ENCODE peak calls at places on chromosomes 7 and 10, in eight cellular contexts. V is lower lobe of right lung; D is CD8-positive, alpha-beta memory T cell; G is transverse colon; Y is stomach; U is adipocyte; H is A549; A is neuronal stem cell. E is an unnamed sample.

GRCh38 chr10:11516419-11516721 is 95.1 kb downstream of the USP6NL start:
- DNase-seq in V (no peak), D (no peak), G (no peak), Y (no peak), U (peak; percentile 7), H (no peak), A (no peak), E (no peak)

GRCh38 chr7:148304456-148304855 is 286.1 kb upstream of the C7orf33 start:
- DNase-seq in V (no peak), D (no peak), G (peak; percentile 21), Y (no peak), U (no peak), H (no peak), A (no peak), E (no peak)

GRCh38 chr10:126397640-126398382 is 9.5 kb upstream of the ADAM12 start:
- DNase-seq in V (no peak), D (no peak), G (no peak), Y (no peak), U (peak; percentile 88), H (peak; percentile 58), A (no peak), E (no peak)

GRCh38 chr10:29470355-29470705 is 164.4 kb downstream of the SVIL start:
- DNase-seq in V (no peak), D (no peak), G (no peak), Y (no peak), U (peak; percentile 16), H (peak; percentile 21), A (peak; percentile 30), E (no peak)

GRCh38 chr7:9149499-9150082 is 716.2 kb downstream of the NXPH1 start:
- DNase-seq in V (no peak), D (no peak), G (no peak), Y (no peak), U (no peak), H (no peak), A (no peak), E (no peak)

GRCh38 chr10:88401671-88402347 is 181.3 kb downstream of the RNLS start:
- DNase-seq in V (no peak), D (no peak), G (no peak), Y (no peak), U (peak; percentile 56), H (no peak), A (no peak), E (no peak)

GRCh38 chr10:61901829-61902447 is 439 bp downstream of the ARID5B start:
- DNase-seq in V (no peak), D (no peak), G (peak; percentile 41), Y (no peak), U (peak; percentile 64), H (peak; percentile 51), A (peak; percentile 39), E (no peak)

GRCh38 chr7:28784166-28784870 is 173.8 kb downstream of the TRIL start:
- DNase-seq in V (no peak), D (no peak), G (no peak), Y (no peak), U (no peak), H (no peak), A (no peak), E (no peak)

GRCh38 chr7:2224934-2225333 is 7.8 kb downstream of the MAD1L1 start:
- DNase-seq in V (peak; percentile 76), D (no peak), G (no peak), Y (no peak), U (no peak), H (no peak), A (no peak), E (peak; percentile 96)

GRCh38 chr10:97222346-97222961 is 36.7 kb upstream of the SLIT1 start:
- DNase-seq in V (no peak), D (no peak), G (no peak), Y (no peak), U (no peak), H (no peak), A (peak; percentile 54), E (no peak)

GRCh38 chr7:31443457-31443856 is 70.4 kb upstream of the ITPRID1 start:
- DNase-seq in V (no peak), D (no peak), G (no peak), Y (no peak), U (peak; percentile 85), H (peak; percentile 60), A (peak; percentile 45), E (no peak)

GRCh38 chr10:100364147-100364546 is 17.1 kb downstream of the SCD start:
- DNase-seq in V (no peak), D (no peak), G (no peak), Y (no peak), U (no peak), H (no peak), A (no peak), E (no peak)

GRCh38 chr10:33653584-33654367 is 319.3 kb upstream of the NRP1 start:
- DNase-seq in V (no peak), D (no peak), G (no peak), Y (no peak), U (peak; percentile 44), H (no peak), A (no peak), E (no peak)

GRCh38 chr10:1402821-1403507 is 334.4 kb downstream of the ADARB2 start:
- DNase-seq in V (no peak), D (no peak), G (no peak), Y (peak; percentile 17), U (no peak), H (no peak), A (no peak), E (no peak)

GRCh38 chr10:93503075-93503474 is 6.7 kb downstream of the CEP55 start:
- DNase-seq in V (no peak), D (no peak), G (no peak), Y (no peak), U (no peak), H (no peak), A (no peak), E (no peak)

GRCh38 chr7:48139461-48139860 is 31.8 kb upstream of the ABCA13 start:
- DNase-seq in V (no peak), D (no peak), G (peak; percentile 14), Y (no peak), U (peak; percentile 63), H (peak; percentile 16), A (no peak), E (no peak)

GRCh38 chr7:101121996-101122932 is 4.6 kb upstream of the SERPINE1 start:
- DNase-seq in V (peak; percentile 58), D (no peak), G (peak; percentile 65), Y (peak; percentile 40), U (peak; percentile 97), H (peak; percentile 89), A (no peak), E (peak; percentile 33)

GRCh38 chr10:125129076-125129458 is 31.3 kb downstream of the CTBP2 start:
- DNase-seq in V (no peak), D (no peak), G (no peak), Y (no peak), U (no peak), H (no peak), A (no peak), E (no peak)

GRCh38 chr10:125127110-125127509 is 33.3 kb downstream of the CTBP2 start:
- DNase-seq in V (no peak), D (no peak), G (no peak), Y (no peak), U (no peak), H (no peak), A (no peak), E (peak; percentile 26)

GRCh38 chr10:125127986-125128385 is 32.4 kb downstream of the CTBP2 start:
- DNase-seq in V (no peak), D (no peak), G (no peak), Y (no peak), U (no peak), H (no peak), A (no peak), E (no peak)

GRCh38 chr10:125130260-125130659 is 30.1 kb downstream of the CTBP2 start:
- DNase-seq in V (no peak), D (no peak), G (no peak), Y (no peak), U (no peak), H (no peak), A (no peak), E (no peak)

GRCh38 chr10:125128397-125129075 is 31.8 kb downstream of the CTBP2 start:
- DNase-seq in V (no peak), D (no peak), G (no peak), Y (no peak), U (no peak), H (no peak), A (no peak), E (no peak)
- H3K4me1 ChIP-seq in V (peaks cover 34% of the 10 kb centered on the region), D (no peaks in the 10 kb centered on the region), G (peaks cover 16% of the 10 kb centered on the region), Y (peaks cover 27% of the 10 kb centered on the region), U (peaks cover 18% of the 10 kb centered on the region), H (peaks cover 47% of the 10 kb centered on the region), A (peaks cover 19% of the 10 kb centered on the region), E (peaks cover 36% of the 10 kb centered on the region)

GRCh38 chr10:110274072-110274627 is 30.6 kb downstream of the SMNDC1 start:
- DNase-seq in V (no peak), D (no peak), G (no peak), Y (no peak), U (no peak), H (no peak), A (no peak), E (no peak)

GRCh38 chr10:110275140-110275729 is 29.5 kb downstream of the SMNDC1 start:
- DNase-seq in V (no peak), D (no peak), G (no peak), Y (no peak), U (no peak), H (no peak), A (no peak), E (no peak)

GRCh38 chr10:110276603-110277002 is 28.1 kb downstream of the SMNDC1 start:
- DNase-seq in V (no peak), D (no peak), G (no peak), Y (no peak), U (no peak), H (no peak), A (no peak), E (no peak)

GRCh38 chr10:110274629-110275028 is 30.1 kb downstream of the SMNDC1 start:
- DNase-seq in V (no peak), D (no peak), G (no peak), Y (no peak), U (no peak), H (no peak), A (no peak), E (no peak)

DNA sequence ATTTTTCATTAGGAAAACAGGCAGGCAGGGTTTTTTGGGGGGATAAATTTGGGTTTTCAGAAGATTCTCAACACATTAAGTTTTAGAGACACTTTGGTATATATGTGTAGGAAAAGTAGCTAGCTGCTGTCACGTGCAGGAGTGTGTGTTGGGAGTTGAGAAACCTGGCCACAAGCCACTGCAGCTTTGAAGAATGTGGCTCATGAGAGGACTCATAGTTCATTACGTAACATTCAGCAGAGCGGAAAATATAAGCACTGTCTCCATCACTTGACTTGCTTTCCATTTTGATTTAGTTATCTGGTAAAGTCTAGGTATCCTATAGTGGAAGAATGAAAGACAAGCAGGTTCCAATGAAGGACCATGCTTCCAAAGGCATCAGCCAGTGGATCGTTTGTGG is 31.2 kb downstream of the SMNDC1 start:
- DNase-seq in V (peak; percentile 78), D (no peak), G (peak; percentile 56), Y (peak; percentile 74), U (peak; percentile 67), H (no peak), A (no peak), E (peak; percentile 92)
- H3K4me1 ChIP-seq in V (peaks cover 34% of the 10 kb centered on the region), D (peaks cover 26% of the 10 kb centered on the region), G (peaks cover 27% of the 10 kb centered on the region), Y (peaks cover 7% of the 10 kb centered on the region), U (peaks cover 30% of the 10 kb centered on the region), H (no peaks in the 10 kb centered on the region), A (peaks cover 1% of the 10 kb centered on the region), E (peaks cover 60% of the 10 kb centered on the region)

GRCh38 chr7:98286093-98286525 is 4.6 kb downstream of the BRI3 start:
- DNase-seq in V (peak; percentile 80), D (no peak), G (peak; percentile 53), Y (peak; percentile 62), U (peak; percentile 85), H (no peak), A (no peak), E (peak; percentile 54)
- H3K4me1 ChIP-seq in V (peaks cover 71% of the 10 kb centered on the region), D (peaks cover 32% of the 10 kb centered on the region), G (peaks cover 63% of the 10 kb centered on the region), Y (peaks cover 77% of the 10 kb centered on the region), U (peaks cover 44% of the 10 kb centered on the region), H (peaks cover 57% of the 10 kb centered on the region), A (peaks cover 29% of the 10 kb centered on the region), E (peaks cover 49% of the 10 kb centered on the region)

GRCh38 chr7:127582361-127582760 is 3.0 kb downstream of the GCC1 start:
- DNase-seq in V (no peak), D (no peak), G (peak; percentile 16), Y (peak; percentile 60), U (no peak), H (no peak), A (no peak), E (peak; percentile 26)
- H3K4me1 ChIP-seq in V (peaks cover 40% of the 10 kb centered on the region), D (peaks cover 52% of the 10 kb centered on the region), G (peaks cover 41% of the 10 kb centered on the region), Y (peaks cover 54% of the 10 kb centered on the region), U (peaks cover 71% of the 10 kb centered on the region), H (peaks cover 12% of the 10 kb centered on the region), A (peaks cover 13% of the 10 kb centered on the region), E (peaks cover 22% of the 10 kb centered on the region)

E was measured in thyroid gland.